ENCODE peak calls at places on chromosomes 2 and 18, in six cellular contexts. U, G, F, P, B and Y are unnamed samples.

GRCh38 chr2:69993708-69994107 is 32.3 kb upstream of the ASPRV1 start:
- DNase-seq in B (no peak), G (no peak), F (no peak), P (no peak), U (no peak), Y (no peak)

GRCh38 chr2:222903234-222904220 is 42.7 kb downstream of the ACSL3 start:
- DNase-seq in B (peak; percentile 50), U (peak; percentile 69), G (peak; percentile 24), F (no peak), P (no peak), Y (peak; percentile 79)

GRCh38 chr2:37676274-37676673 is 4.8 kb upstream of the CDC42EP3 start:
- DNase-seq in G (no peak), P (peak; percentile 63), F (no peak), U (peak; percentile 79), B (peak; percentile 75), Y (no peak)

GRCh38 chr18:36424741-36425142 is 127.2 kb downstream of the FHOD3 start:
- DNase-seq in P (peak; percentile 29), U (no peak), B (no peak), G (no peak), F (no peak), Y (no peak)

GRCh38 chr2:28613181-28613580 is 117.3 kb downstream of the PLB1 start:
- DNase-seq in B (no peak), P (no peak), G (no peak), F (no peak), U (no peak), Y (no peak)

GRCh38 chr2:127101756-127102463 is 5.0 kb downstream of the BIN1 start:
- DNase-seq in B (no peak), P (no peak), F (no peak), U (no peak), G (no peak), Y (no peak)

GRCh38 chr18:77071711-77072292 is 60.8 kb downstream of the MBP start:
- DNase-seq in U (peak; percentile 95), F (peak; percentile 52), B (no peak), G (no peak), P (no peak), Y (peak; percentile 98)

GRCh38 chr2:183149489-183149888 is 25.2 kb downstream of the NUP35 start:
- DNase-seq in U (peak; percentile 72), G (no peak), F (no peak), P (no peak), B (no peak), Y (peak; percentile 72)

GRCh38 chr18:76958692-76959341 is 136.5 kb downstream of the ZNF236 start:
- DNase-seq in B (no peak), F (no peak), P (no peak), U (no peak), G (peak; percentile 31), Y (peak; percentile 15)

GRCh38 chr2:223735035-223735640 is 102.2 kb downstream of the AP1S3 start:
- DNase-seq in U (no peak), F (no peak), G (no peak), P (no peak), B (no peak), Y (peak; percentile 42)

DNA sequence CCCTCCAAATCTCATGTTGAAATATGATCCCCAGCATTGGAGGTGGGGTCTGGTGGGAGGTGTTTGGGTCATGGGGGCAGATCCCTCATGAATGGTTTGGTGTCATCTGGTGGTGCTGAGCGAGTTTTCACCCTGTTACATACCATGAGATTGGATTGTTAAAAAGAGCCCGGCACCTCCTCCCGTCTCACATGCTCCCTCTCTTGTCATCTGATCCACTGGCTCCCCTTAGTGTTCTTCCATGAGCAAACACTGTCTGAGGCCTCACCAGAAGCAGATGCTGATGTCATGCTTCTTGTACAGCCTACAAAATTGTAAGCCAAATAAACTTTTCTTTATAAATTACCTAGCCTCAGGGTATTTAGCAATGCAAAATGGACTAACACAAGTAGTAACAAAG is 405.0 kb upstream of the SLC39A10 start:
- DNase-seq in B (no peak), U (no peak), G (no peak), F (no peak), P (no peak), Y (no peak)
- H3K4me3 ChIP-seq in B (no peak overlapping the region), U (no peak overlapping the region), G (no peak overlapping the region), F (no peak overlapping the region), P (no peak overlapping the region), Y (no peak overlapping the region)

GRCh38 chr2:61009355-61009754 is 8.2 kb upstream of the PEX13 start:
- DNase-seq in G (no peak), B (no peak), U (no peak), F (no peak), P (no peak), Y (no peak)
- TF ChIP-seq CTCF in G (no peak), B (no peak), U (no peak), F (no peak), P (no peak), Y (no peak)

GRCh38 chr2:26976242-26976641 is 5.8 kb downstream of the MAPRE3 start:
- DNase-seq in U (no peak), B (no peak), F (no peak), P (no peak), G (no peak), Y (peak; percentile 62)
- H3K4me3 ChIP-seq in U (no peak overlapping the region), B (no peak overlapping the region), F (no peak overlapping the region), P (no peak overlapping the region), G (no peak overlapping the region), Y (no peak overlapping the region)

GRCh38 chr18:58632557-58632956 is 3.7 kb upstream of the ALPK2 start:
- DNase-seq in P (no peak), U (no peak), B (no peak), G (peak; percentile 51), F (no peak), Y (no peak)

GRCh38 chr18:58633874-58634273 is 5.0 kb upstream of the ALPK2 start:
- DNase-seq in P (no peak), F (no peak), B (no peak), G (no peak), U (no peak), Y (no peak)

GRCh38 chr18:58638446-58638845 is 9.6 kb upstream of the ALPK2 start:
- DNase-seq in G (no peak), B (peak; percentile 29), U (peak; percentile 27), P (no peak), F (no peak), Y (no peak)

GRCh38 chr18:58637197-58637596 is 8.3 kb upstream of the ALPK2 start:
- DNase-seq in P (no peak), U (no peak), F (no peak), G (no peak), B (no peak), Y (no peak)

GRCh38 chr18:58635891-58636290 is 7.0 kb upstream of the ALPK2 start:
- DNase-seq in G (no peak), F (peak; percentile 38), B (no peak), P (peak; percentile 7), U (peak; percentile 87), Y (peak; percentile 65)
- TF ChIP-seq CTCF in G (no peak), F (no peak), B (no peak), P (no peak), U (no peak), Y (no peak)